ENCODE peak calls at places on chromosomes 16 and 17, in seven cellular contexts. K, V, Y, D, E, P and O are unnamed samples.

GRCh38 chr17:72761893-72762622 is 330.4 kb downstream of the SLC39A11 start:
- DNase-seq in Y (peak), K (no peak), D (no peak), P (no peak), E (no peak), V (no peak), O (no peak)

GRCh38 chr16:50185005-50185505 is 31.9 kb downstream of the TENT4B start:
- DNase-seq in Y (no peak), K (peak), D (no peak), P (no peak), V (no peak), E (no peak), O (no peak)

GRCh38 chr17:57622886-57623433 is 122.1 kb downstream of the CCDC182 start:
- DNase-seq in D (no peak), E (no peak), P (no peak), Y (peak), K (peak), V (peak), O (peak)

GRCh38 chr16:2325791-2326190 is 14.7 kb downstream of the ABCA3 start:
- DNase-seq in E (no peak), Y (no peak), P (no peak), D (no peak), K (no peak), V (no peak), O (no peak)

GRCh38 chr17:15501282-15501681 is 33.9 kb upstream of the CDRT4 start:
- DNase-seq in V (no peak), D (no peak), P (no peak), Y (no peak), E (no peak), K (no peak), O (no peak)

GRCh38 chr16:27005386-27005785 is 61.3 kb upstream of the C16orf82 start:
- DNase-seq in V (no peak), E (no peak), Y (no peak), P (no peak), D (no peak), K (no peak), O (no peak)

GRCh38 chr17:20927586-20927985 is 115.2 kb downstream of the USP22 start:
- DNase-seq in P (no peak), V (no peak), D (no peak), Y (no peak), E (no peak), K (no peak), O (no peak)

GRCh38 chr16:86337138-86337537 is 173.2 kb upstream of the FOXF1 start:
- DNase-seq in D (no peak), V (no peak), P (no peak), Y (no peak), K (no peak), E (no peak), O (no peak)

GRCh38 chr17:57876023-57876865 is 26.4 kb upstream of the MRPS23 start:
- DNase-seq in P (no peak), V (no peak), Y (no peak), E (no peak), D (no peak), K (no peak), O (no peak)

GRCh38 chr17:55005520-55005919 is 37.0 kb downstream of the STXBP4 start:
- DNase-seq in E (no peak), D (no peak), Y (peak), P (peak), K (peak), V (peak), O (no peak)

GRCh38 chr17:8463089-8463488 is 27.4 kb downstream of the NDEL1 start:
- DNase-seq in P (no peak), K (peak), Y (no peak), D (no peak), V (no peak), E (no peak), O (no peak)

GRCh38 chr17:58337126-58337599 is 8.6 kb upstream of the TSPOAP1 start:
- DNase-seq in D (no peak), Y (peak), P (no peak), V (no peak), E (peak), K (no peak), O (no peak)

GRCh38 chr16:17161034-17161433 is 309.7 kb downstream of the XYLT1 start:
- DNase-seq in E (no peak), D (no peak), P (no peak), K (no peak), Y (no peak), V (no peak), O (no peak)

GRCh38 chr17:46916211-46916610 is 6.7 kb upstream of the GOSR2 start:
- DNase-seq in Y (no peak), E (no peak), K (no peak), D (no peak), P (no peak), V (no peak), O (no peak)

GRCh38 chr16:24950275-24950674 is 64.9 kb downstream of the ARHGAP17 start:
- DNase-seq in E (peak), D (no peak), V (no peak), Y (no peak), P (no peak), K (peak), O (no peak)

GRCh38 chr16:27240948-27241531 is 27.5 kb downstream of the NSMCE1 start:
- DNase-seq in V (no peak), D (no peak), E (no peak), P (no peak), K (peak), Y (no peak), O (no peak)

GRCh38 chr17:81119223-81120148 is 45.8 kb upstream of the PVALEF start:
- DNase-seq in K (peak), D (peak), Y (peak), E (peak), V (peak), P (peak), O (peak)
- TF ChIP-seq CTCF in K (peak), D (peak), Y (peak), E (no peak), V (no peak), P (peak), O (no peak)

GRCh38 chr16:56608876-56609462 is 585 bp downstream of the MT2A start:
- DNase-seq in K (no peak), P (peak), Y (no peak), V (no peak), D (no peak), E (no peak), O (no peak)
- TF ChIP-seq CTCF in K (no peak), P (no peak), Y (no peak), V (no peak), D (no peak), E (no peak), O (no peak)

GRCh38 chr16:3812469-3813172 is 67.9 kb downstream of the CREBBP start:
- DNase-seq in D (no peak), K (no peak), V (no peak), P (no peak), Y (no peak), E (no peak), O (no peak)
- TF ChIP-seq CTCF in D (no peak), K (no peak), V (no peak), P (no peak), Y (no peak), E (no peak), O (no peak)

DNA sequence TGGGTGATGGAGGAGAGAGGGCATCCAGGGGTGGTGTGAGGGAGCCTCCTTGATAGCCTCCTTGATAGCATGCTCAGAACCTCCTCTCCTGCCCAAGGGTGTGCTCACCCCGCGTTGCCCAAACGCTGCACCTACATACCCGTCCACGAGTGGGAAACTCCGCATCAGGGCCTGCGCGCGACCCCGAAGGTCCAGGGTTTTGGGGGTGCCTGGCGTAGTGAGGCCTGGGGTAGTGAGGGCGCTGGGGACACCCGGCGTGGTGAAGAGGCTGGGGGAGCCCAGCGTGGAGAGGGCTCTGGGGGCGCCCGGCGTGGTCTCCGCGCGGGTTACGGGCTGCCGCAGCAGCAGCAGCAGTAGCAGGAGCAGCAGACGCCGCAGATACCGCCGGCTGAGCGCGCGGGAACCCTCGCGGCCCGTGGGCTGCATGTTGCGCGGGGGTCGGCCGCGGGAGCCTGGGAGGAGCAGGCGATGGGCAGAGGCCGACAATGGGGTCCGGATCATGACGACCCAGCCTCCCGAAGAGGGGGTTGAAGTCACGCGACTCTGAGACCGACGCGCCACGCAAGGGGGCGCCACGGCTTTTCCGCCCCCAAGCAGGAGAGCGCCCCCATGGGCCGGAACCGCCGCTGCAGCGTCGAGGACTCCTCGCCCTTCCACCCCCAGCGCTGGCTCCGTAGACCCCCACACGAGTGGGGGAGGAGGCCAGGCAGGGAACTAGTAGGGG is at the start of gene DPEP3:
- DNase-seq in D (no peak), E (no peak), V (no peak), K (no peak), Y (no peak), P (no peak), O (no peak)
- TF ChIP-seq CTCF in D (no peak), E (no peak), V (no peak), K (peak), Y (no peak), P (peak), O (no peak)

GRCh38 chr17:44204453-44204882 is 4.8 kb upstream of the ATXN7L3 start:
- DNase-seq in Y (peak), P (no peak), E (no peak), V (no peak), K (peak), D (no peak), O (no peak)

GRCh38 chr17:44207319-44207718 is 7.6 kb upstream of the ATXN7L3 start:
- DNase-seq in E (no peak), K (no peak), Y (no peak), V (no peak), P (no peak), D (no peak), O (no peak)

GRCh38 chr17:44206825-44207155 is 7.1 kb upstream of the ATXN7L3 start:
- DNase-seq in V (no peak), Y (no peak), K (no peak), P (no peak), E (no peak), D (no peak), O (no peak)

GRCh38 chr17:44203731-44204452 is 4.2 kb upstream of the ATXN7L3 start:
- DNase-seq in V (peak), Y (peak), P (peak), K (peak), D (no peak), E (peak), O (no peak)

GRCh38 chr17:44205962-44206824 is 6.5 kb upstream of the ATXN7L3 start:
- DNase-seq in Y (no peak), K (no peak), E (no peak), P (no peak), D (no peak), V (no peak), O (no peak)
- TF ChIP-seq CTCF in Y (peak), K (peak), E (no peak), P (no peak), D (peak), V (no peak), O (peak)

GRCh38 chr16:29819506-29819905 is 756 bp upstream of the MVP start:
- DNase-seq in D (no peak), V (no peak), K (no peak), P (no peak), Y (no peak), E (peak), O (no peak)
- TF ChIP-seq CTCF in D (no peak), V (no peak), K (peak), P (peak), Y (no peak), E (no peak), O (no peak)